ENCODE peak calls at places on chromosomes 7 and 10, in eight cellular contexts. One of them, this sample, is unnamed.

GRCh38 chr7:34191766-34192550 is 286.6 kb downstream of the BMPER start:
- DNase-seq in Ammon's horn: peak
- DNase-seq in T follicular helper cell: no peak
- DNase-seq in thoracic aorta: no peak
- DNase-seq in uterus: no peak
- DNase-seq in Caki2: no peak
- DNase-seq in foreskin keratinocyte: no peak
- DNase-seq in head of caudate nucleus: peak
- DNase-seq in this sample: no peak

GRCh38 chr10:35819736-35820135 is 177.6 kb upstream of the FZD8 start:
- DNase-seq in head of caudate nucleus: no peak
- DNase-seq in uterus: no peak
- DNase-seq in T follicular helper cell: no peak
- DNase-seq in thoracic aorta: no peak
- DNase-seq in foreskin keratinocyte: no peak
- DNase-seq in Caki2: no peak
- DNase-seq in Ammon's horn: no peak
- DNase-seq in this sample: no peak

GRCh38 chr7:46854958-46855473 is 726.9 kb downstream of the TNS3 start:
- DNase-seq in uterus: no peak
- DNase-seq in Ammon's horn: no peak
- DNase-seq in T follicular helper cell: no peak
- DNase-seq in Caki2: no peak
- DNase-seq in head of caudate nucleus: no peak
- DNase-seq in foreskin keratinocyte: peak
- DNase-seq in thoracic aorta: no peak
- DNase-seq in this sample: peak

GRCh38 chr7:83936056-83936703 is 258.4 kb downstream of the SEMA3A start:
- DNase-seq in thoracic aorta: no peak
- DNase-seq in head of caudate nucleus: peak
- DNase-seq in Caki2: peak
- DNase-seq in uterus: no peak
- DNase-seq in T follicular helper cell: peak
- DNase-seq in Ammon's horn: peak
- DNase-seq in foreskin keratinocyte: no peak
- DNase-seq in this sample: peak

GRCh38 chr7:31073486-31074383 is 21.6 kb downstream of the ADCYAP1R1 start:
- DNase-seq in T follicular helper cell: no peak
- DNase-seq in uterus: no peak
- DNase-seq in Caki2: no peak
- DNase-seq in head of caudate nucleus: no peak
- DNase-seq in Ammon's horn: no peak
- DNase-seq in thoracic aorta: no peak
- DNase-seq in foreskin keratinocyte: no peak
- DNase-seq in this sample: no peak

GRCh38 chr10:44479306-44479705 is 94.4 kb upstream of the CXCL12 start:
- DNase-seq in Caki2: no peak
- DNase-seq in T follicular helper cell: no peak
- DNase-seq in uterus: no peak
- DNase-seq in Ammon's horn: peak
- DNase-seq in foreskin keratinocyte: no peak
- DNase-seq in thoracic aorta: no peak
- DNase-seq in head of caudate nucleus: no peak
- DNase-seq in this sample: no peak

GRCh38 chr7:149000961-149001360 is 27.3 kb downstream of the PDIA4 start:
- DNase-seq in uterus: no peak
- DNase-seq in thoracic aorta: no peak
- DNase-seq in Caki2: no peak
- DNase-seq in foreskin keratinocyte: no peak
- DNase-seq in Ammon's horn: no peak
- DNase-seq in head of caudate nucleus: no peak
- DNase-seq in T follicular helper cell: no peak
- DNase-seq in this sample: no peak

GRCh38 chr10:99844433-99844955 is 62.1 kb downstream of the ABCC2 start:
- DNase-seq in Caki2: no peak
- DNase-seq in uterus: no peak
- DNase-seq in head of caudate nucleus: no peak
- DNase-seq in thoracic aorta: no peak
- DNase-seq in foreskin keratinocyte: no peak
- DNase-seq in T follicular helper cell: no peak
- DNase-seq in Ammon's horn: no peak
- DNase-seq in this sample: no peak

GRCh38 chr7:918441-919113 is 35.9 kb downstream of the ADAP1 start:
- DNase-seq in foreskin keratinocyte: no peak
- DNase-seq in T follicular helper cell: no peak
- DNase-seq in thoracic aorta: no peak
- DNase-seq in uterus: peak
- DNase-seq in Caki2: no peak
- DNase-seq in head of caudate nucleus: peak
- DNase-seq in Ammon's horn: no peak
- DNase-seq in this sample: no peak

GRCh38 chr7:37432240-37432917 is 16.3 kb downstream of the ELMO1 start:
- DNase-seq in head of caudate nucleus: no peak
- DNase-seq in uterus: no peak
- DNase-seq in Ammon's horn: no peak
- DNase-seq in thoracic aorta: no peak
- DNase-seq in Caki2: no peak
- DNase-seq in foreskin keratinocyte: no peak
- DNase-seq in T follicular helper cell: no peak
- DNase-seq in this sample: no peak

GRCh38 chr10:6721480-6721879 is 141.4 kb upstream of the PRKCQ start:
- DNase-seq in Caki2: peak
- DNase-seq in uterus: peak
- DNase-seq in head of caudate nucleus: peak
- DNase-seq in T follicular helper cell: no peak
- DNase-seq in thoracic aorta: no peak
- DNase-seq in foreskin keratinocyte: peak
- DNase-seq in Ammon's horn: peak
- DNase-seq in this sample: no peak

GRCh38 chr7:157980774-157981173 is 606.8 kb downstream of the PTPRN2 start:
- DNase-seq in Ammon's horn: no peak
- DNase-seq in T follicular helper cell: no peak
- DNase-seq in uterus: no peak
- DNase-seq in thoracic aorta: no peak
- DNase-seq in foreskin keratinocyte: no peak
- DNase-seq in Caki2: no peak
- DNase-seq in head of caudate nucleus: no peak
- DNase-seq in this sample: no peak